ENCODE peak calls at places on chromosomes 6 and 20, in four cellular contexts. P is fibroblast of mammary gland; C is BJ; I is effector CD4-positive, alpha-beta T cell. F is an unnamed sample.

GRCh38 chr6:108876929-108877775 is 28.9 kb downstream of the ARMC2 start:
- DNase-seq in P (peak; percentile 93), I (no peak), C (peak; percentile 72), F (peak; percentile 85)

GRCh38 chr6:110661426-110661825 is 153.8 kb downstream of the CDK19 start:
- DNase-seq in I (no peak), C (no peak), P (peak; percentile 20), F (no peak)

GRCh38 chr6:44898296-44898930 is 429.7 kb upstream of the RUNX2 start:
- DNase-seq in C (peak; percentile 31), P (peak; percentile 61), I (no peak), F (peak; percentile 73)

GRCh38 chr6:134299236-134299635 is 18.7 kb downstream of the SGK1 start:
- DNase-seq in I (no peak), P (peak; percentile 56), C (no peak), F (peak; percentile 67)

GRCh38 chr6:42227173-42227850 is 9.7 kb upstream of the MRPS10 start:
- DNase-seq in I (no peak), C (no peak), P (no peak), F (no peak)

GRCh38 chr20:62494980-62495797 is 19.4 kb upstream of the GATA5 start:
- DNase-seq in P (no peak), I (no peak), C (no peak), F (no peak)

GRCh38 chr6:68317366-68317765 is 317.7 kb upstream of the ADGRB3 start:
- DNase-seq in P (peak; percentile 16), I (no peak), C (no peak), F (no peak)

GRCh38 chr6:170156448-170157375 is 134.2 kb downstream of the DLL1 start:
- DNase-seq in P (no peak), I (no peak), C (no peak), F (no peak)

GRCh38 chr6:35051997-35052583 is 89.0 kb downstream of the TCP11 start:
- DNase-seq in P (no peak), I (no peak), C (no peak), F (no peak)